ENCODE peak calls at places on chromosomes 1 and 21, in four cellular contexts. T is hepatic stellate cell, G is lung, S is germinal center. J is an unnamed sample.
A peak's percentile ranks its signal among the peaks of the same experiment; 100 is the strongest.

GRCh38 chr1:213120386-213120785 is 69.3 kb downstream of the RPS6KC1 start:
- DNase-seq in T (no peak), G (no peak), S (no peak), J (no peak)

GRCh38 chr1:81144240-81144639 is 656.5 kb upstream of the ADGRL2 start:
- DNase-seq in T (no peak), G (no peak), S (no peak), J (no peak)

GRCh38 chr1:47844556-47844950 is 152.6 kb downstream of the TRABD2B start:
- DNase-seq in T (no peak), G (no peak), S (no peak), J (no peak)

GRCh38 chr21:35329940-35330670 is 281.0 kb upstream of the RUNX1 start:
- DNase-seq in T (no peak), G (no peak), S (no peak), J (no peak)

GRCh38 chr1:43835141-43836021 is 98.2 kb upstream of the ARTN start:
- DNase-seq in T (peak; percentile 86), G (no peak), S (no peak), J (peak; percentile 15)

GRCh38 chr1:15727424-15727823 is 8.6 kb upstream of the SLC25A34 start:
- DNase-seq in T (no peak), G (no peak), S (no peak), J (no peak)

GRCh38 chr1:14658642-14659041 is 60.2 kb downstream of the KAZN start:
- DNase-seq in T (no peak), G (no peak), S (no peak), J (no peak)

GRCh38 chr1:182317489-182318180 is 74.0 kb downstream of the GLUL start:
- DNase-seq in T (no peak), G (no peak), S (no peak), J (no peak)

J was measured in stimulated activated naive CD8-positive, alpha-beta T cell treated with anti-CD3 and anti-CD28 coated beads, Interleukin-15, Interleukin-2, amounts not matched to agents 100 U/mL and 50 U/mL, for 24 hours.